ENCODE peak calls at places on chromosome 12, in nine cellular contexts. One of them, this sample, is unnamed.

GRCh38 chr12:105352940-105353635 is 22.6 kb downstream of the C12orf75 start:
- DNase-seq in activated CD4-positive, alpha-beta T cell treated with anti-CD3 and anti-CD28 coated beads for 48 hours: no peak
- DNase-seq in GM03348: no peak
- DNase-seq in iris pigment epithelial cell: no peak
- DNase-seq in mucosa of descending colon: no peak
- DNase-seq in pancreas: no peak
- DNase-seq in activated CD8-positive, alpha-beta T cell treated with anti-CD3 and anti-CD28 coated beads, Interleukin-2, amount 10 ng/mL, durations not matched to agents 7 days and 5 days: no peak
- DNase-seq in GOT3: no peak
- DNase-seq in lower leg skin: no peak
- DNase-seq in this sample: peak

GRCh38 chr12:19801941-19802340 is 362.6 kb downstream of the AEBP2 start:
- DNase-seq in iris pigment epithelial cell: no peak
- DNase-seq in lower leg skin: no peak
- DNase-seq in GOT3: no peak
- DNase-seq in mucosa of descending colon: no peak
- DNase-seq in pancreas: no peak
- DNase-seq in GM03348: no peak
- DNase-seq in activated CD8-positive, alpha-beta T cell treated with anti-CD3 and anti-CD28 coated beads, Interleukin-2, amount 10 ng/mL, durations not matched to agents 7 days and 5 days: no peak
- DNase-seq in activated CD4-positive, alpha-beta T cell treated with anti-CD3 and anti-CD28 coated beads for 48 hours: no peak
- DNase-seq in this sample: no peak

GRCh38 chr12:130650131-130650530 is 66.0 kb downstream of the RIMBP2 start:
- DNase-seq in mucosa of descending colon: no peak
- DNase-seq in activated CD4-positive, alpha-beta T cell treated with anti-CD3 and anti-CD28 coated beads for 48 hours: no peak
- DNase-seq in activated CD8-positive, alpha-beta T cell treated with anti-CD3 and anti-CD28 coated beads, Interleukin-2, amount 10 ng/mL, durations not matched to agents 7 days and 5 days: no peak
- DNase-seq in pancreas: no peak
- DNase-seq in lower leg skin: no peak
- DNase-seq in GM03348: no peak
- DNase-seq in iris pigment epithelial cell: no peak
- DNase-seq in GOT3: no peak
- DNase-seq in this sample: no peak

GRCh38 chr12:122306407-122306806 is 40.1 kb upstream of the VPS33A start:
- DNase-seq in lower leg skin: no peak
- DNase-seq in activated CD8-positive, alpha-beta T cell treated with anti-CD3 and anti-CD28 coated beads, Interleukin-2, amount 10 ng/mL, durations not matched to agents 7 days and 5 days: no peak
- DNase-seq in mucosa of descending colon: no peak
- DNase-seq in GM03348: no peak
- DNase-seq in activated CD4-positive, alpha-beta T cell treated with anti-CD3 and anti-CD28 coated beads for 48 hours: no peak
- DNase-seq in iris pigment epithelial cell: no peak
- DNase-seq in pancreas: no peak
- DNase-seq in GOT3: no peak
- DNase-seq in this sample: peak

GRCh38 chr12:50764861-50765324 is 992 bp downstream of the ATF1 start:
- DNase-seq in GOT3: no peak
- DNase-seq in iris pigment epithelial cell: peak
- DNase-seq in mucosa of descending colon: peak
- DNase-seq in activated CD4-positive, alpha-beta T cell treated with anti-CD3 and anti-CD28 coated beads for 48 hours: peak
- DNase-seq in activated CD8-positive, alpha-beta T cell treated with anti-CD3 and anti-CD28 coated beads, Interleukin-2, amount 10 ng/mL, durations not matched to agents 7 days and 5 days: peak
- DNase-seq in lower leg skin: peak
- DNase-seq in GM03348: peak
- DNase-seq in pancreas: no peak
- DNase-seq in this sample: no peak

GRCh38 chr12:66235626-66236281 is 46.7 kb downstream of the IRAK3 start:
- DNase-seq in GM03348: peak
- DNase-seq in GOT3: no peak
- DNase-seq in pancreas: no peak
- DNase-seq in activated CD8-positive, alpha-beta T cell treated with anti-CD3 and anti-CD28 coated beads, Interleukin-2, amount 10 ng/mL, durations not matched to agents 7 days and 5 days: no peak
- DNase-seq in mucosa of descending colon: no peak
- DNase-seq in lower leg skin: no peak
- DNase-seq in activated CD4-positive, alpha-beta T cell treated with anti-CD3 and anti-CD28 coated beads for 48 hours: no peak
- DNase-seq in iris pigment epithelial cell: peak
- DNase-seq in this sample: no peak

GRCh38 chr12:87082756-87083155 is 826.6 kb upstream of the MGAT4C start:
- DNase-seq in mucosa of descending colon: no peak
- DNase-seq in lower leg skin: no peak
- DNase-seq in activated CD4-positive, alpha-beta T cell treated with anti-CD3 and anti-CD28 coated beads for 48 hours: no peak
- DNase-seq in iris pigment epithelial cell: peak
- DNase-seq in GOT3: no peak
- DNase-seq in GM03348: no peak
- DNase-seq in activated CD8-positive, alpha-beta T cell treated with anti-CD3 and anti-CD28 coated beads, Interleukin-2, amount 10 ng/mL, durations not matched to agents 7 days and 5 days: no peak
- DNase-seq in pancreas: no peak
- DNase-seq in this sample: no peak

GRCh38 chr12:6788972-6789905 is at the start of gene CD4:
- DNase-seq in lower leg skin: peak
- DNase-seq in activated CD4-positive, alpha-beta T cell treated with anti-CD3 and anti-CD28 coated beads for 48 hours: peak
- DNase-seq in GOT3: no peak
- DNase-seq in GM03348: no peak
- DNase-seq in activated CD8-positive, alpha-beta T cell treated with anti-CD3 and anti-CD28 coated beads, Interleukin-2, amount 10 ng/mL, durations not matched to agents 7 days and 5 days: no peak
- DNase-seq in pancreas: peak
- DNase-seq in mucosa of descending colon: peak
- DNase-seq in iris pigment epithelial cell: no peak
- DNase-seq in this sample: peak

GRCh38 chr12:14876833-14877232 is 8.8 kb downstream of the MGP start:
- DNase-seq in mucosa of descending colon: no peak
- DNase-seq in activated CD8-positive, alpha-beta T cell treated with anti-CD3 and anti-CD28 coated beads, Interleukin-2, amount 10 ng/mL, durations not matched to agents 7 days and 5 days: no peak
- DNase-seq in iris pigment epithelial cell: no peak
- DNase-seq in activated CD4-positive, alpha-beta T cell treated with anti-CD3 and anti-CD28 coated beads for 48 hours: no peak
- DNase-seq in GOT3: no peak
- DNase-seq in lower leg skin: no peak
- DNase-seq in pancreas: no peak
- DNase-seq in GM03348: no peak
- DNase-seq in this sample: no peak

GRCh38 chr12:92717202-92717601 is 14.4 kb downstream of the PLEKHG7 start:
- DNase-seq in GOT3: no peak
- DNase-seq in iris pigment epithelial cell: peak
- DNase-seq in activated CD8-positive, alpha-beta T cell treated with anti-CD3 and anti-CD28 coated beads, Interleukin-2, amount 10 ng/mL, durations not matched to agents 7 days and 5 days: no peak
- DNase-seq in activated CD4-positive, alpha-beta T cell treated with anti-CD3 and anti-CD28 coated beads for 48 hours: no peak
- DNase-seq in GM03348: peak
- DNase-seq in pancreas: no peak
- DNase-seq in lower leg skin: no peak
- DNase-seq in mucosa of descending colon: no peak
- DNase-seq in this sample: peak

GRCh38 chr12:128079-128478 is 61.5 kb downstream of the IQSEC3 start:
- DNase-seq in activated CD8-positive, alpha-beta T cell treated with anti-CD3 and anti-CD28 coated beads, Interleukin-2, amount 10 ng/mL, durations not matched to agents 7 days and 5 days: no peak
- DNase-seq in activated CD4-positive, alpha-beta T cell treated with anti-CD3 and anti-CD28 coated beads for 48 hours: no peak
- DNase-seq in GM03348: no peak
- DNase-seq in lower leg skin: no peak
- DNase-seq in mucosa of descending colon: peak
- DNase-seq in pancreas: no peak
- DNase-seq in GOT3: no peak
- DNase-seq in iris pigment epithelial cell: no peak
- DNase-seq in this sample: no peak

GRCh38 chr12:48024735-48025134 is 20.5 kb upstream of the COL2A1 start:
- DNase-seq in pancreas: no peak
- DNase-seq in GM03348: no peak
- DNase-seq in lower leg skin: no peak
- DNase-seq in iris pigment epithelial cell: no peak
- DNase-seq in activated CD8-positive, alpha-beta T cell treated with anti-CD3 and anti-CD28 coated beads, Interleukin-2, amount 10 ng/mL, durations not matched to agents 7 days and 5 days: no peak
- DNase-seq in mucosa of descending colon: no peak
- DNase-seq in activated CD4-positive, alpha-beta T cell treated with anti-CD3 and anti-CD28 coated beads for 48 hours: no peak
- DNase-seq in GOT3: no peak
- DNase-seq in this sample: no peak

GRCh38 chr12:99265648-99266047 is 381.9 kb upstream of the GARIN6 start:
- DNase-seq in activated CD4-positive, alpha-beta T cell treated with anti-CD3 and anti-CD28 coated beads for 48 hours: no peak
- DNase-seq in lower leg skin: no peak
- DNase-seq in pancreas: no peak
- DNase-seq in GM03348: no peak
- DNase-seq in mucosa of descending colon: no peak
- DNase-seq in iris pigment epithelial cell: no peak
- DNase-seq in activated CD8-positive, alpha-beta T cell treated with anti-CD3 and anti-CD28 coated beads, Interleukin-2, amount 10 ng/mL, durations not matched to agents 7 days and 5 days: no peak
- DNase-seq in GOT3: no peak
- DNase-seq in this sample: no peak

GRCh38 chr12:52735816-52736632 is 32.7 kb upstream of the KRT77 start:
- DNase-seq in lower leg skin: no peak
- DNase-seq in pancreas: no peak
- DNase-seq in mucosa of descending colon: no peak
- DNase-seq in activated CD8-positive, alpha-beta T cell treated with anti-CD3 and anti-CD28 coated beads, Interleukin-2, amount 10 ng/mL, durations not matched to agents 7 days and 5 days: no peak
- DNase-seq in activated CD4-positive, alpha-beta T cell treated with anti-CD3 and anti-CD28 coated beads for 48 hours: no peak
- DNase-seq in GOT3: no peak
- DNase-seq in GM03348: no peak
- DNase-seq in iris pigment epithelial cell: no peak
- DNase-seq in this sample: no peak

GRCh38 chr12:122203301-122203967 is at the start of gene B3GNT4:
- DNase-seq in iris pigment epithelial cell: peak
- DNase-seq in mucosa of descending colon: peak
- DNase-seq in GOT3: no peak
- DNase-seq in GM03348: peak
- DNase-seq in pancreas: peak
- DNase-seq in activated CD4-positive, alpha-beta T cell treated with anti-CD3 and anti-CD28 coated beads for 48 hours: peak
- DNase-seq in activated CD8-positive, alpha-beta T cell treated with anti-CD3 and anti-CD28 coated beads, Interleukin-2, amount 10 ng/mL, durations not matched to agents 7 days and 5 days: peak
- DNase-seq in lower leg skin: peak
- DNase-seq in this sample: peak

GRCh38 chr12:68641138-68641537 is 30.4 kb downstream of the RAP1B start:
- DNase-seq in mucosa of descending colon: peak
- DNase-seq in activated CD4-positive, alpha-beta T cell treated with anti-CD3 and anti-CD28 coated beads for 48 hours: peak
- DNase-seq in GM03348: no peak
- DNase-seq in lower leg skin: no peak
- DNase-seq in iris pigment epithelial cell: no peak
- DNase-seq in activated CD8-positive, alpha-beta T cell treated with anti-CD3 and anti-CD28 coated beads, Interleukin-2, amount 10 ng/mL, durations not matched to agents 7 days and 5 days: peak
- DNase-seq in GOT3: no peak
- DNase-seq in pancreas: no peak
- DNase-seq in this sample: no peak

GRCh38 chr12:70774055-70774454 is 136.8 kb upstream of the PTPRB start:
- DNase-seq in iris pigment epithelial cell: no peak
- DNase-seq in GM03348: peak
- DNase-seq in activated CD4-positive, alpha-beta T cell treated with anti-CD3 and anti-CD28 coated beads for 48 hours: no peak
- DNase-seq in lower leg skin: no peak
- DNase-seq in activated CD8-positive, alpha-beta T cell treated with anti-CD3 and anti-CD28 coated beads, Interleukin-2, amount 10 ng/mL, durations not matched to agents 7 days and 5 days: no peak
- DNase-seq in GOT3: peak
- DNase-seq in pancreas: no peak
- DNase-seq in mucosa of descending colon: no peak
- DNase-seq in this sample: no peak

GRCh38 chr12:19005257-19005801 is 124.2 kb upstream of the PLEKHA5 start:
- DNase-seq in GM03348: no peak
- DNase-seq in mucosa of descending colon: no peak
- DNase-seq in activated CD8-positive, alpha-beta T cell treated with anti-CD3 and anti-CD28 coated beads, Interleukin-2, amount 10 ng/mL, durations not matched to agents 7 days and 5 days: no peak
- DNase-seq in lower leg skin: no peak
- DNase-seq in pancreas: no peak
- DNase-seq in GOT3: no peak
- DNase-seq in iris pigment epithelial cell: no peak
- DNase-seq in activated CD4-positive, alpha-beta T cell treated with anti-CD3 and anti-CD28 coated beads for 48 hours: no peak
- DNase-seq in this sample: peak

GRCh38 chr12:117875652-117876491 is 92.9 kb downstream of the KSR2 start:
- DNase-seq in GOT3: no peak
- DNase-seq in GM03348: no peak
- DNase-seq in mucosa of descending colon: no peak
- DNase-seq in activated CD8-positive, alpha-beta T cell treated with anti-CD3 and anti-CD28 coated beads, Interleukin-2, amount 10 ng/mL, durations not matched to agents 7 days and 5 days: peak
- DNase-seq in iris pigment epithelial cell: peak
- DNase-seq in activated CD4-positive, alpha-beta T cell treated with anti-CD3 and anti-CD28 coated beads for 48 hours: peak
- DNase-seq in lower leg skin: no peak
- DNase-seq in pancreas: no peak
- DNase-seq in this sample: peak

GRCh38 chr12:107512391-107512790 is 173.2 kb upstream of the PWP1 start:
- DNase-seq in GOT3: no peak
- DNase-seq in lower leg skin: peak
- DNase-seq in activated CD8-positive, alpha-beta T cell treated with anti-CD3 and anti-CD28 coated beads, Interleukin-2, amount 10 ng/mL, durations not matched to agents 7 days and 5 days: no peak
- DNase-seq in GM03348: peak
- DNase-seq in activated CD4-positive, alpha-beta T cell treated with anti-CD3 and anti-CD28 coated beads for 48 hours: no peak
- DNase-seq in iris pigment epithelial cell: peak
- DNase-seq in mucosa of descending colon: no peak
- DNase-seq in pancreas: no peak
- DNase-seq in this sample: peak

GRCh38 chr12:1800646-1801284 is 19.6 kb upstream of the LRTM2 start:
- DNase-seq in pancreas: peak
- DNase-seq in activated CD8-positive, alpha-beta T cell treated with anti-CD3 and anti-CD28 coated beads, Interleukin-2, amount 10 ng/mL, durations not matched to agents 7 days and 5 days: peak
- DNase-seq in iris pigment epithelial cell: peak
- DNase-seq in lower leg skin: no peak
- DNase-seq in GM03348: peak
- DNase-seq in mucosa of descending colon: no peak
- DNase-seq in activated CD4-positive, alpha-beta T cell treated with anti-CD3 and anti-CD28 coated beads for 48 hours: peak
- DNase-seq in GOT3: no peak
- DNase-seq in this sample: peak

GRCh38 chr12:106267535-106267934 is 19.7 kb upstream of the CKAP4 start:
- DNase-seq in activated CD8-positive, alpha-beta T cell treated with anti-CD3 and anti-CD28 coated beads, Interleukin-2, amount 10 ng/mL, durations not matched to agents 7 days and 5 days: no peak
- DNase-seq in GOT3: no peak
- DNase-seq in GM03348: no peak
- DNase-seq in iris pigment epithelial cell: no peak
- DNase-seq in pancreas: no peak
- DNase-seq in activated CD4-positive, alpha-beta T cell treated with anti-CD3 and anti-CD28 coated beads for 48 hours: no peak
- DNase-seq in lower leg skin: peak
- DNase-seq in mucosa of descending colon: no peak
- DNase-seq in this sample: no peak

GRCh38 chr12:121797937-121798801 is 4.7 kb upstream of the RHOF start:
- DNase-seq in GOT3: no peak
- DNase-seq in mucosa of descending colon: peak
- DNase-seq in GM03348: no peak
- DNase-seq in pancreas: peak
- DNase-seq in lower leg skin: no peak
- DNase-seq in activated CD8-positive, alpha-beta T cell treated with anti-CD3 and anti-CD28 coated beads, Interleukin-2, amount 10 ng/mL, durations not matched to agents 7 days and 5 days: no peak
- DNase-seq in activated CD4-positive, alpha-beta T cell treated with anti-CD3 and anti-CD28 coated beads for 48 hours: no peak
- DNase-seq in iris pigment epithelial cell: peak
- DNase-seq in this sample: peak

GRCh38 chr12:125983094-125983783 is 918.0 kb downstream of the AACS start:
- DNase-seq in GOT3: peak
- DNase-seq in GM03348: no peak
- DNase-seq in iris pigment epithelial cell: peak
- DNase-seq in activated CD4-positive, alpha-beta T cell treated with anti-CD3 and anti-CD28 coated beads for 48 hours: peak
- DNase-seq in pancreas: peak
- DNase-seq in lower leg skin: no peak
- DNase-seq in activated CD8-positive, alpha-beta T cell treated with anti-CD3 and anti-CD28 coated beads, Interleukin-2, amount 10 ng/mL, durations not matched to agents 7 days and 5 days: no peak
- DNase-seq in mucosa of descending colon: peak
- DNase-seq in this sample: peak

GRCh38 chr12:14993117-14993516 is 20.3 kb downstream of the PDE6H start:
- DNase-seq in GOT3: no peak
- DNase-seq in pancreas: no peak
- DNase-seq in lower leg skin: no peak
- DNase-seq in GM03348: no peak
- DNase-seq in activated CD4-positive, alpha-beta T cell treated with anti-CD3 and anti-CD28 coated beads for 48 hours: no peak
- DNase-seq in activated CD8-positive, alpha-beta T cell treated with anti-CD3 and anti-CD28 coated beads, Interleukin-2, amount 10 ng/mL, durations not matched to agents 7 days and 5 days: no peak
- DNase-seq in mucosa of descending colon: no peak
- DNase-seq in iris pigment epithelial cell: peak
- DNase-seq in this sample: no peak

GRCh38 chr12:52141306-52141705 is 50.5 kb downstream of the KRT80 start:
- DNase-seq in pancreas: no peak
- DNase-seq in lower leg skin: no peak
- DNase-seq in activated CD4-positive, alpha-beta T cell treated with anti-CD3 and anti-CD28 coated beads for 48 hours: no peak
- DNase-seq in mucosa of descending colon: no peak
- DNase-seq in GOT3: no peak
- DNase-seq in activated CD8-positive, alpha-beta T cell treated with anti-CD3 and anti-CD28 coated beads, Interleukin-2, amount 10 ng/mL, durations not matched to agents 7 days and 5 days: no peak
- DNase-seq in GM03348: no peak
- DNase-seq in iris pigment epithelial cell: no peak
- DNase-seq in this sample: peak

GRCh38 chr12:47560408-47560807 is 145.4 kb downstream of the RPAP3 start:
- DNase-seq in activated CD8-positive, alpha-beta T cell treated with anti-CD3 and anti-CD28 coated beads, Interleukin-2, amount 10 ng/mL, durations not matched to agents 7 days and 5 days: no peak
- DNase-seq in GM03348: no peak
- DNase-seq in GOT3: no peak
- DNase-seq in mucosa of descending colon: no peak
- DNase-seq in iris pigment epithelial cell: no peak
- DNase-seq in activated CD4-positive, alpha-beta T cell treated with anti-CD3 and anti-CD28 coated beads for 48 hours: no peak
- DNase-seq in pancreas: no peak
- DNase-seq in lower leg skin: no peak
- DNase-seq in this sample: no peak